ENCODE peak calls at places on chromosomes 2 and 18, in four cellular contexts. One of them, this sample, is unnamed.

GRCh38 chr2:209269024-209269423 is 154.8 kb upstream of the MAP2 start:
- DNase-seq in A549: no peak
- DNase-seq in CD4-positive, alpha-beta memory T cell: no peak
- DNase-seq in brain microvascular endothelial cell: no peak
- DNase-seq in this sample: no peak

GRCh38 chr2:238281826-238282480 is 6.5 kb downstream of the PER2 start:
- DNase-seq in A549: no peak
- DNase-seq in brain microvascular endothelial cell: no peak
- DNase-seq in CD4-positive, alpha-beta memory T cell: no peak
- DNase-seq in this sample: no peak

GRCh38 chr18:58348517-58348916 is 280.4 kb downstream of the ALPK2 start:
- DNase-seq in brain microvascular endothelial cell: no peak
- DNase-seq in A549: no peak
- DNase-seq in CD4-positive, alpha-beta memory T cell: no peak
- DNase-seq in this sample: no peak

GRCh38 chr2:884027-884748 is 66.5 kb upstream of the SNTG2 start:
- DNase-seq in CD4-positive, alpha-beta memory T cell: no peak
- DNase-seq in brain microvascular endothelial cell: no peak
- DNase-seq in A549: no peak
- DNase-seq in this sample: no peak

GRCh38 chr2:86176583-86176982 is 18.7 kb downstream of the IMMT start:
- DNase-seq in CD4-positive, alpha-beta memory T cell: no peak
- DNase-seq in brain microvascular endothelial cell: no peak
- DNase-seq in A549: no peak
- DNase-seq in this sample: no peak

GRCh38 chr2:186129767-186130581 is 356.1 kb upstream of the ZC3H15 start:
- DNase-seq in A549: no peak
- DNase-seq in CD4-positive, alpha-beta memory T cell: no peak
- DNase-seq in brain microvascular endothelial cell: peak
- DNase-seq in this sample: no peak

GRCh38 chr2:57516740-57517340 is 529.8 kb upstream of the VRK2 start:
- DNase-seq in CD4-positive, alpha-beta memory T cell: no peak
- DNase-seq in brain microvascular endothelial cell: no peak
- DNase-seq in A549: peak
- DNase-seq in this sample: peak

GRCh38 chr2:168530980-168531379 is 74.9 kb downstream of the CERS6 start:
- DNase-seq in brain microvascular endothelial cell: no peak
- DNase-seq in CD4-positive, alpha-beta memory T cell: no peak
- DNase-seq in A549: no peak
- DNase-seq in this sample: peak

GRCh38 chr2:112077814-112078213 is 22.7 kb downstream of the TMEM87B start:
- DNase-seq in A549: no peak
- DNase-seq in brain microvascular endothelial cell: no peak
- DNase-seq in CD4-positive, alpha-beta memory T cell: no peak
- DNase-seq in this sample: peak

GRCh38 chr2:179263460-179264237 is 983 bp downstream of the SESTD1 start:
- DNase-seq in CD4-positive, alpha-beta memory T cell: peak
- DNase-seq in brain microvascular endothelial cell: peak
- DNase-seq in A549: peak
- DNase-seq in this sample: peak

GRCh38 chr2:189696223-189696622 is 21.8 kb downstream of the ANKAR start:
- DNase-seq in brain microvascular endothelial cell: no peak
- DNase-seq in A549: no peak
- DNase-seq in CD4-positive, alpha-beta memory T cell: no peak
- DNase-seq in this sample: no peak

GRCh38 chr2:70596739-70597138 is 43.1 kb upstream of the TGFA start:
- DNase-seq in A549: no peak
- DNase-seq in brain microvascular endothelial cell: no peak
- DNase-seq in CD4-positive, alpha-beta memory T cell: no peak
- DNase-seq in this sample: no peak

GRCh38 chr18:51154664-51155063 is 42.8 kb downstream of the MEX3C start:
- DNase-seq in brain microvascular endothelial cell: no peak
- DNase-seq in CD4-positive, alpha-beta memory T cell: no peak
- DNase-seq in A549: no peak
- DNase-seq in this sample: no peak

GRCh38 chr2:107078584-107078983 is 192.6 kb upstream of the ST6GAL2 start:
- DNase-seq in brain microvascular endothelial cell: no peak
- DNase-seq in A549: no peak
- DNase-seq in CD4-positive, alpha-beta memory T cell: no peak
- DNase-seq in this sample: no peak

GRCh38 chr2:147659051-147659450 is 185.8 kb upstream of the ACVR2A start:
- DNase-seq in brain microvascular endothelial cell: no peak
- DNase-seq in A549: no peak
- DNase-seq in CD4-positive, alpha-beta memory T cell: no peak
- DNase-seq in this sample: no peak

GRCh38 chr2:218853766-218854165 is 5.8 kb upstream of the WNT6 start:
- DNase-seq in CD4-positive, alpha-beta memory T cell: no peak
- DNase-seq in A549: no peak
- DNase-seq in brain microvascular endothelial cell: no peak
- DNase-seq in this sample: no peak

GRCh38 chr2:20599861-20600461 is 50.9 kb downstream of the HS1BP3 start:
- DNase-seq in brain microvascular endothelial cell: no peak
- DNase-seq in A549: no peak
- DNase-seq in CD4-positive, alpha-beta memory T cell: no peak
- DNase-seq in this sample: no peak

GRCh38 chr2:239390546-239391285 is 10.1 kb downstream of the HDAC4 start:
- DNase-seq in CD4-positive, alpha-beta memory T cell: no peak
- DNase-seq in A549: no peak
- DNase-seq in brain microvascular endothelial cell: no peak
- DNase-seq in this sample: no peak

GRCh38 chr2:220781622-220782241 is 790.4 kb downstream of the EPHA4 start:
- DNase-seq in brain microvascular endothelial cell: no peak
- DNase-seq in CD4-positive, alpha-beta memory T cell: no peak
- DNase-seq in A549: no peak
- DNase-seq in this sample: no peak

GRCh38 chr2:224885295-224885694 is 157.0 kb downstream of the DOCK10 start:
- DNase-seq in CD4-positive, alpha-beta memory T cell: no peak
- DNase-seq in brain microvascular endothelial cell: no peak
- DNase-seq in A549: no peak
- DNase-seq in this sample: no peak

GRCh38 chr2:110743600-110743999 is 11.2 kb downstream of the ACOXL start:
- DNase-seq in brain microvascular endothelial cell: no peak
- DNase-seq in A549: no peak
- DNase-seq in CD4-positive, alpha-beta memory T cell: no peak
- DNase-seq in this sample: no peak
- H3K27ac ChIP-seq in brain microvascular endothelial cell: no peak
- H3K27ac ChIP-seq in A549: no peak
- H3K27ac ChIP-seq in CD4-positive, alpha-beta memory T cell: no peak
- H3K27ac ChIP-seq in this sample: no peak

GRCh38 chr2:200466703-200467418 is 43.0 kb downstream of the KCTD18 start:
- DNase-seq in CD4-positive, alpha-beta memory T cell: peak
- DNase-seq in A549: no peak
- DNase-seq in brain microvascular endothelial cell: no peak
- DNase-seq in this sample: no peak

GRCh38 chr2:200459101-200459500 is 50.8 kb downstream of the KCTD18 start:
- DNase-seq in CD4-positive, alpha-beta memory T cell: no peak
- DNase-seq in brain microvascular endothelial cell: no peak
- DNase-seq in A549: no peak
- DNase-seq in this sample: no peak

GRCh38 chr2:200463449-200463848 is 46.4 kb downstream of the KCTD18 start:
- DNase-seq in brain microvascular endothelial cell: no peak
- DNase-seq in CD4-positive, alpha-beta memory T cell: no peak
- DNase-seq in A549: no peak
- DNase-seq in this sample: no peak

GRCh38 chr2:200456567-200456966 is 53.3 kb downstream of the KCTD18 start:
- DNase-seq in brain microvascular endothelial cell: no peak
- DNase-seq in A549: no peak
- DNase-seq in CD4-positive, alpha-beta memory T cell: no peak
- DNase-seq in this sample: peak

DNA sequence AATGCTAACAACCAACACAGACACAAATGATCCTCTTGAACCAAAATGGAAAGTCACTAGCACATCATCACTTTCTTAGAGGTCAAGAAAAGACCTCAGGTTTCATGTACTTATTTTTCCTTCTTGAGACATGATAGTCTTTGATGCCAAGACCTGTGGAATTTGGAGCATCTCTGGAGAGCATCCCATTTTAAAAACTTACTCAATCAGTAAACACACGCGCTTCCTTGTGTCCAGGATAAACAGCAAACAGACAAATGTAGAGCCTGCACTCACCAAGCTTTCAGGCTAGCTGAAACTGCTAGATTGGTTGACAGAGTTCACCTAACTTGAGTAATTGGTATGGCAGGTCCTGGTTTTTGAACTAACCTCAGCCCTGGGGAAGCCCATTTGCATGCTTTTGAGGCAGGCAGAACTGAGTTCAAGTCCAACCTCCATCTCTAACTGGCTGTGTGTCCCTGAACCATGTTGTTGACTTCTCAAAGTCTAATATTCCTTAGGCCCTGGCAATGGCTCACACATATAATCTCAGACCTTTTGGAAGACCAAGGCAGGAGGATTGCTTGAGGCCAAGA is 47.6 kb downstream of the KCTD18 start:
- DNase-seq in brain microvascular endothelial cell: no peak
- DNase-seq in A549: no peak
- DNase-seq in CD4-positive, alpha-beta memory T cell: no peak
- DNase-seq in this sample: no peak
- H3K27ac ChIP-seq in brain microvascular endothelial cell: no peak
- H3K27ac ChIP-seq in A549: no peak
- H3K27ac ChIP-seq in CD4-positive, alpha-beta memory T cell: no peak
- H3K27ac ChIP-seq in this sample: no peak

DNA sequence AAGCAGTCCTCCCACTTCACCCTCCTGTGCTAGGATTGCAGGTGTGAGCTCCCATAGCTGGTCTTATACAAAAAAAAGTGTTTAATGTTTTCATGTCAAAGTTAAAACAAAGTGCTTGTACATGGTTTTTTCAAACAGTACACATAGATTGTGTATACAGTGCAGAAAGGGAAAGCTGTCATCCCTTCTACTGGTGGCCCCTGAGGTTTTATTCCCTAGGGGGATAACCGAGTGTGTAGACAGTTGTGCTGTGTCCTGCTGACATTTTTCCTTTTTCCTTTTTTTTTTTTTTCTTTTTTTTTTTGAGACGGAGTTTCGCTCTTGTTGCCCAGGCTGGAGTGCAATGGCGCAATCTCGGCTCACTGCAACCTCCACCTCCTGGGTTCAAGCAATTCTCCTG is 10.8 kb downstream of the TUBB6 start:
- DNase-seq in A549: no peak
- DNase-seq in brain microvascular endothelial cell: no peak
- DNase-seq in CD4-positive, alpha-beta memory T cell: no peak
- DNase-seq in this sample: no peak
- H3K27ac ChIP-seq in A549: no peak
- H3K27ac ChIP-seq in brain microvascular endothelial cell: no peak
- H3K27ac ChIP-seq in CD4-positive, alpha-beta memory T cell: no peak
- H3K27ac ChIP-seq in this sample: no peak

DNA sequence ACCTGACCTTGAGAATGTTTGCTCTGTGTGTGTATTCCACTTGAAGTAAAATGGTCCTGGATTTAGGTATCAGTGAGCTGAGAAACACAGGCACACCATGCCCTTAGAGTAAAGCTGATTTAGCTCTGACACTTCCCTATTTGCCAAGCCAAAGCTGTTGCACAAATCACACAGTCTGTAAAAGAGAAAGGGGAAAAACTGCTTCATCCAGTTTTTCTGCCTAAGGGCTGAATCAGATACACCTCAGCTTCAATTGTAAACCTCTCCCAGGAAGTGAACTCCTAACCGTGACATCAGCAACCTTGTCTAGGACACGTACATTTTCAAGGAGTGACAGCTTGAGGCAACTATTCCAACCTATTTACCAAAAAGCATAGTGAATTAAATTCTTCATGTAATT is 150.4 kb downstream of the NR4A2 start:
- DNase-seq in CD4-positive, alpha-beta memory T cell: no peak
- DNase-seq in brain microvascular endothelial cell: no peak
- DNase-seq in A549: no peak
- DNase-seq in this sample: no peak
- H3K27ac ChIP-seq in CD4-positive, alpha-beta memory T cell: no peak
- H3K27ac ChIP-seq in brain microvascular endothelial cell: no peak
- H3K27ac ChIP-seq in A549: no peak
- H3K27ac ChIP-seq in this sample: no peak

DNA sequence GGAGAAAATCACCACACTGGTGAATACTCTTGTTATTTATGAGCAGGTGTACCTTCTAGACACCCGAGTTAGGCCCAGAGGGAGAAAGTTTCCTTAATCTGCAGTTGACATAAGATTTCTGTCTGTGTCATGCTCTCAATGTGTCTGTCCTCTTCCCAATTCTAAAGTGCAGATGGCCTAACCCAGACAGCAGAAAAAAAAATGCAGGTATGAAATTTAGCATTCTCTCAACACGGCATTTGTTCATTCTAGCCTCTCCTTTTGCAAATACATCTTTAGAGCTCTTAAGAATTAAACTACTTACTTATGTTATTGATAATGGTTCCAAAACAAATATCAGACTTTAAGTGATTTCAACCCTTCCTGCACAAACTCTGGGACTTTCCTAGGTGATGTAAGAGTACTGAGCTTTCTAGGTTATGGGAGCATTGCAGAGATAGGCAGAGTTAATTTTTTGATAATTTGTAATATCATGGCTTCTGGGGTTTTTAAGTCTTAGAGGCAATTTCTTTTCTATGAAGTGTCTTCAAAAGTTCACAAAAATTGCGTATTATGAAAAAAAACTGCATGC is 32.9 kb upstream of the ITGB6 start:
- DNase-seq in CD4-positive, alpha-beta memory T cell: no peak
- DNase-seq in brain microvascular endothelial cell: no peak
- DNase-seq in A549: no peak
- DNase-seq in this sample: no peak
- H3K27ac ChIP-seq in CD4-positive, alpha-beta memory T cell: no peak
- H3K27ac ChIP-seq in brain microvascular endothelial cell: no peak
- H3K27ac ChIP-seq in A549: peak
- H3K27ac ChIP-seq in this sample: no peak

GRCh38 chr18:28127763-28128737 is 48.9 kb downstream of the CDH2 start:
- DNase-seq in A549: no peak
- DNase-seq in brain microvascular endothelial cell: no peak
- DNase-seq in CD4-positive, alpha-beta memory T cell: no peak
- DNase-seq in this sample: no peak
- H3K27ac ChIP-seq in A549: no peak
- H3K27ac ChIP-seq in brain microvascular endothelial cell: no peak
- H3K27ac ChIP-seq in CD4-positive, alpha-beta memory T cell: no peak
- H3K27ac ChIP-seq in this sample: no peak

This sample was measured in A673.